ENCODE peak calls at places on chromosomes 1 and 21, in eight cellular contexts. C is Peyer's patch, A is DMS79 treated with DMSO at 0.1 percent for 48 hours, Z is hippocampal formation, O is T-helper 22 cell, E is EL, X is ovary, P is coronary artery. N is an unnamed sample.

GRCh38 chr1:157512036-157512969 is 40.0 kb downstream of the FCRL5 start:
- DNase-seq in O (no peak), X (no peak), E (no peak), P (no peak), Z (no peak), A (no peak), C (no peak), N (no peak)

GRCh38 chr1:198620951-198621824 is 17.7 kb upstream of the PTPRC start:
- DNase-seq in O (peak; percentile 68), A (no peak), P (no peak), C (peak; percentile 86), E (no peak), X (no peak), Z (no peak), N (no peak)

GRCh38 chr1:156150107-156151000 is 3.0 kb upstream of the SEMA4A start:
- DNase-seq in C (no peak), P (no peak), O (no peak), Z (no peak), E (no peak), X (no peak), A (no peak), N (no peak)

GRCh38 chr1:209609403-209610377 is 26.2 kb downstream of the CAMK1G start:
- DNase-seq in E (no peak), Z (no peak), O (no peak), C (no peak), P (no peak), A (no peak), X (no peak), N (no peak)

GRCh38 chr1:111598534-111598933 is 21.1 kb upstream of the RAP1A start:
- DNase-seq in X (no peak), O (peak; percentile 5), P (no peak), E (no peak), A (no peak), Z (no peak), C (no peak), N (no peak)

GRCh38 chr1:65508051-65508450 is 87.6 kb downstream of the LEPR start:
- DNase-seq in O (no peak), E (peak; percentile 34), P (no peak), X (no peak), Z (no peak), C (no peak), A (no peak), N (no peak)

GRCh38 chr1:49229555-49229954 is 452.9 kb upstream of the BEND5 start:
- DNase-seq in O (no peak), X (no peak), A (no peak), C (no peak), E (no peak), P (no peak), Z (no peak), N (no peak)

GRCh38 chr1:21239181-21239580 is 51.1 kb downstream of the ECE1 start:
- DNase-seq in X (no peak), C (no peak), O (no peak), A (no peak), E (peak; percentile 68), Z (no peak), P (no peak), N (no peak)

GRCh38 chr1:85027242-85027983 is 20.9 kb downstream of the MCOLN3 start:
- DNase-seq in A (no peak), P (no peak), Z (no peak), X (no peak), C (no peak), E (no peak), O (no peak), N (no peak)

GRCh38 chr1:152018537-152018936 is 18.3 kb downstream of the S100A11 start:
- DNase-seq in O (no peak), P (no peak), A (no peak), X (no peak), E (peak; percentile 24), C (no peak), Z (no peak), N (no peak)

GRCh38 chr1:51088474-51088873 is 13.6 kb upstream of the C1orf185 start:
- DNase-seq in X (no peak), C (no peak), E (peak; percentile 8), Z (no peak), O (no peak), A (no peak), P (no peak), N (no peak)

GRCh38 chr1:15755021-15755642 is 3.5 kb upstream of the FBLIM1 start:
- DNase-seq in O (no peak), P (no peak), A (no peak), Z (no peak), E (no peak), C (no peak), X (no peak), N (no peak)

GRCh38 chr1:96362623-96363022 is 359.0 kb upstream of the PTBP2 start:
- DNase-seq in O (no peak), P (no peak), E (peak; percentile 99), X (no peak), C (no peak), A (no peak), Z (no peak), N (no peak)

GRCh38 chr21:40595806-40596205 is 251.2 kb downstream of the DSCAM start:
- DNase-seq in C (no peak), Z (no peak), O (no peak), X (no peak), A (no peak), E (no peak), P (no peak), N (no peak)

N was measured in left lobe of liver.